ENCODE peak calls at places on chromosomes 5 and 9, in four cellular contexts. Y is NCI-H2171, Q is LoVo, F is GM04503. T is an unnamed sample.
A peak's percentile ranks its signal among the peaks of the same experiment; 100 is the strongest.

GRCh38 chr5:93039888-93040287 is 541.1 kb downstream of the NR2F1-AS1 start:
- DNase-seq in Y (no peak), Q (no peak), F (no peak), T (no peak)

GRCh38 chr5:168697034-168697720 is 118.0 kb upstream of the PANK3 start:
- DNase-seq in Y (no peak), Q (no peak), F (no peak), T (no peak)

GRCh38 chr9:14910178-14910805 is at the start of gene FREM1:
- DNase-seq in Y (peak; percentile 29), Q (no peak), F (no peak), T (peak; percentile 43)

GRCh38 chr5:9715891-9716335 is 85.8 kb upstream of the TAS2R1 start:
- DNase-seq in Y (no peak), Q (no peak), F (no peak), T (no peak)

GRCh38 chr9:91126761-91127420 is 234.8 kb downstream of the AUH start:
- DNase-seq in Y (no peak), Q (no peak), F (no peak), T (no peak)

GRCh38 chr9:113514061-113514460 is 50.5 kb downstream of the RGS3 start:
- DNase-seq in Y (no peak), Q (no peak), F (no peak), T (no peak)

GRCh38 chr5:57862471-57863282 is 380.1 kb upstream of the ACTBL2 start:
- DNase-seq in Y (peak; percentile 21), Q (no peak), F (peak; percentile 90), T (no peak)

GRCh38 chr9:87226896-87227295 is 270.8 kb upstream of the DAPK1 start:
- DNase-seq in Y (no peak), Q (no peak), F (no peak), T (no peak)

GRCh38 chr5:141564216-141564692 is 54.5 kb downstream of the DIAPH1 start:
- DNase-seq in Y (peak; percentile 58), Q (peak; percentile 80), F (peak; percentile 85), T (peak; percentile 89)

GRCh38 chr9:134498767-134499166 is 142.8 kb upstream of the COL5A1 start:
- DNase-seq in Y (no peak), Q (no peak), F (no peak), T (no peak)

GRCh38 chr5:401216-402034 is 41.6 kb upstream of the EXOC3 start:
- DNase-seq in Y (no peak), Q (no peak), F (no peak), T (no peak)

GRCh38 chr5:33321026-33321425 is 119.7 kb upstream of the TARS1 start:
- DNase-seq in Y (no peak), Q (no peak), F (peak; percentile 98), T (no peak)

GRCh38 chr5:57503433-57503832 is 20.8 kb upstream of the ACTBL2 start:
- DNase-seq in Y (no peak), Q (no peak), F (no peak), T (no peak)

GRCh38 chr5:109454726-109455505 is 45.1 kb upstream of the PJA2 start:
- DNase-seq in Y (no peak), Q (no peak), F (peak; percentile 25), T (no peak)

GRCh38 chr9:92342825-92343488 is 17.2 kb downstream of the CENPP start:
- DNase-seq in Y (no peak), Q (no peak), F (no peak), T (no peak)

GRCh38 chr9:16202913-16203734 is 650.3 kb downstream of the CCDC171 start:
- DNase-seq in Y (no peak), Q (peak; percentile 15), F (peak; percentile 78), T (no peak)

GRCh38 chr9:100933656-100934055 is 94.9 kb upstream of the PLPPR1 start:
- DNase-seq in Y (no peak), Q (no peak), F (peak; percentile 14), T (no peak)

GRCh38 chr9:82673904-82674303 is 389.0 kb downstream of the RASEF start:
- DNase-seq in Y (no peak), Q (no peak), F (no peak), T (no peak)

GRCh38 chr5:40381676-40382363 is 297.9 kb upstream of the PTGER4 start:
- DNase-seq in Y (no peak), Q (peak; percentile 52), F (no peak), T (peak; percentile 50)

GRCh38 chr5:152290181-152290580 is 114.9 kb downstream of the NMUR2 start:
- DNase-seq in Y (no peak), Q (no peak), F (no peak), T (no peak)

GRCh38 chr5:156332245-156332644 is 5.3 kb downstream of the SGCD start:
- DNase-seq in Y (no peak), Q (no peak), F (no peak), T (no peak)

GRCh38 chr5:133531634-133532033 is 80.7 kb downstream of the FSTL4 start:
- DNase-seq in Y (no peak), Q (no peak), F (peak; percentile 25), T (no peak)

GRCh38 chr9:121620777-121621437 is 30.5 kb upstream of the DAB2IP start:
- DNase-seq in Y (no peak), Q (no peak), F (no peak), T (no peak)

GRCh38 chr9:3576358-3576757 is 50.6 kb upstream of the RFX3 start:
- DNase-seq in Y (no peak), Q (no peak), F (no peak), T (no peak)

GRCh38 chr5:124859027-124859426 is 112.6 kb upstream of the ZNF608 start:
- DNase-seq in Y (no peak), Q (no peak), F (no peak), T (no peak)

GRCh38 chr5:96968074-96968473 is 32.2 kb downstream of the LNPEP start:
- DNase-seq in Y (no peak), Q (peak; percentile 55), F (no peak), T (no peak)

GRCh38 chr5:174745495-174745894 is 21.1 kb downstream of the MSX2 start:
- DNase-seq in Y (no peak), Q (no peak), F (no peak), T (no peak)

GRCh38 chr9:86413966-86414880 is 60.0 kb upstream of the TUT7 start:
- DNase-seq in Y (no peak), Q (peak; percentile 35), F (no peak), T (peak; percentile 25)

GRCh38 chr9:128153947-128154695 is 4.9 kb downstream of the LCN2 start:
- DNase-seq in Y (no peak), Q (no peak), F (no peak), T (no peak)

GRCh38 chr5:179164331-179165311 is 104.4 kb downstream of the ZNF354C start:
- DNase-seq in Y (no peak), Q (no peak), F (no peak), T (no peak)

GRCh38 chr5:21219966-21220365 is 1232.0 kb upstream of the CDH18 start:
- DNase-seq in Y (no peak), Q (no peak), F (no peak), T (no peak)

GRCh38 chr5:61275841-61276240 is 56.2 kb upstream of the ZSWIM6 start:
- DNase-seq in Y (no peak), Q (no peak), F (no peak), T (no peak)

GRCh38 chr9:3526903-3527652 is 1.3 kb upstream of the RFX3 start:
- DNase-seq in Y (peak; percentile 66), Q (no peak), F (no peak), T (peak; percentile 68)